ENCODE peak calls at places on chromosome 5, in four cellular contexts. A is stimulated activated CD4-positive, alpha-beta T cell treated with anti-CD3 and anti-CD28 coated beads, Interleukin-4, amount 100 ng/mL, for 1 hour; G is activated T-cell treated with anti-CD3 and anti-CD28 coated beads for 1 hour; B is pons. S is an unnamed sample.

GRCh38 chr5:72210913-72211670 is 103.8 kb downstream of the MAP1B start:
- DNase-seq in A (no peak), B (peak), G (no peak), S (no peak)

GRCh38 chr5:56309262-56309826 is 76.2 kb upstream of the ANKRD55 start:
- DNase-seq in B (no peak), A (no peak), G (no peak), S (no peak)

GRCh38 chr5:141484499-141485304 is at the start of gene PCDHGC4:
- DNase-seq in A (no peak), G (no peak), B (peak), S (no peak)

GRCh38 chr5:115068239-115069086 is 101.2 kb downstream of the TRIM36 start:
- DNase-seq in B (no peak), G (no peak), A (peak), S (no peak)

GRCh38 chr5:72067682-72068470 is 39.4 kb upstream of the MAP1B start:
- DNase-seq in A (no peak), B (no peak), G (no peak), S (no peak)

GRCh38 chr5:110414360-110414759 is 312.1 kb downstream of the TMEM232 start:
- DNase-seq in G (no peak), B (peak), A (no peak), S (no peak)

GRCh38 chr5:63293317-63293716 is 668.9 kb downstream of the HTR1A start:
- DNase-seq in A (no peak), G (no peak), B (no peak), S (no peak)

GRCh38 chr5:123450641-123451421 is 27.6 kb upstream of the CEP120 start:
- DNase-seq in A (no peak), B (peak), G (no peak), S (no peak)

S was measured in B cell.